ENCODE peak calls at places on chromosomes 6 and 20, in seven cellular contexts. Q is stomach; K is WERI-Rb-1; U is lung; I is CD4-positive, alpha-beta memory T cell; O is GM23248; W is AG04450. E is an unnamed sample.

GRCh38 chr20:46027245-46027853 is 1.7 kb upstream of the SLC12A5 start:
- DNase-seq in Q (no peak), K (no peak), U (no peak), I (no peak), O (peak), W (peak), E (no peak)

GRCh38 chr20:37890643-37891042 is 12.3 kb upstream of the VSTM2L start:
- DNase-seq in Q (no peak), K (no peak), U (no peak), I (no peak), O (no peak), W (no peak), E (no peak)

GRCh38 chr6:3559561-3559960 is 102.7 kb upstream of the SLC22A23 start:
- DNase-seq in Q (no peak), K (no peak), U (no peak), I (no peak), O (no peak), W (no peak), E (no peak)

GRCh38 chr6:24936641-24937317 is 1.0 kb upstream of the RIPOR2 start:
- DNase-seq in Q (no peak), K (no peak), U (no peak), I (no peak), O (peak), W (no peak), E (no peak)

GRCh38 chr20:1720226-1720625 is 62.6 kb upstream of the SIRPG start:
- DNase-seq in Q (no peak), K (no peak), U (peak), I (no peak), O (no peak), W (no peak), E (no peak)

GRCh38 chr6:155224618-155225017 is 39.2 kb upstream of the CLDN20 start:
- DNase-seq in Q (no peak), K (no peak), U (no peak), I (no peak), O (peak), W (no peak), E (no peak)

GRCh38 chr6:5782783-5783567 is 223.8 kb downstream of the NRN1 start:
- DNase-seq in Q (peak), K (peak), U (no peak), I (no peak), O (peak), W (peak), E (no peak)

GRCh38 chr20:17985388-17986018 is 16.7 kb downstream of the MGME1 start:
- DNase-seq in Q (no peak), K (no peak), U (no peak), I (no peak), O (no peak), W (no peak), E (no peak)

GRCh38 chr6:35297541-35298481 is at the start of gene DEF6:
- DNase-seq in Q (peak), K (peak), U (peak), I (peak), O (peak), W (peak), E (peak)

GRCh38 chr6:140871911-140872310 is 1260.8 kb upstream of the GJE1 start:
- DNase-seq in Q (no peak), K (no peak), U (no peak), I (no peak), O (peak), W (no peak), E (no peak)

GRCh38 chr20:45406260-45407066 is 1.6 kb upstream of the DBNDD2 start:
- DNase-seq in Q (peak), K (peak), U (peak), I (peak), O (peak), W (no peak), E (no peak)

GRCh38 chr6:21740719-21741118 is 147.2 kb downstream of the SOX4 start:
- DNase-seq in Q (no peak), K (no peak), U (no peak), I (no peak), O (no peak), W (peak), E (no peak)

GRCh38 chr20:57223648-57224489 is 42.6 kb downstream of the BMP7 start:
- DNase-seq in Q (no peak), K (no peak), U (no peak), I (no peak), O (peak), W (no peak), E (no peak)

GRCh38 chr20:62854121-62854520 is 7.5 kb downstream of the TCFL5 start:
- DNase-seq in Q (no peak), K (no peak), U (no peak), I (no peak), O (no peak), W (no peak), E (no peak)

GRCh38 chr20:59405819-59406218 is 105.4 kb downstream of the EDN3 start:
- DNase-seq in Q (no peak), K (no peak), U (no peak), I (no peak), O (no peak), W (no peak), E (no peak)

GRCh38 chr6:155313602-155314091 is 637 bp downstream of the TFB1M start:
- DNase-seq in Q (no peak), K (no peak), U (no peak), I (no peak), O (peak), W (no peak), E (no peak)

GRCh38 chr6:108801331-108801730 is 46.9 kb upstream of the ARMC2 start:
- DNase-seq in Q (no peak), K (no peak), U (no peak), I (no peak), O (no peak), W (no peak), E (no peak)

GRCh38 chr20:57783956-57784837 is 74.4 kb upstream of the PMEPA1 start:
- DNase-seq in Q (no peak), K (no peak), U (no peak), I (no peak), O (peak), W (no peak), E (no peak)

GRCh38 chr6:118739976-118740771 is 88.8 kb upstream of the CEP85L start:
- DNase-seq in Q (no peak), K (no peak), U (no peak), I (no peak), O (no peak), W (no peak), E (no peak)

GRCh38 chr6:55069132-55069781 is 105.1 kb upstream of the HCRTR2 start:
- DNase-seq in Q (peak), K (peak), U (no peak), I (no peak), O (peak), W (peak), E (no peak)

DNA sequence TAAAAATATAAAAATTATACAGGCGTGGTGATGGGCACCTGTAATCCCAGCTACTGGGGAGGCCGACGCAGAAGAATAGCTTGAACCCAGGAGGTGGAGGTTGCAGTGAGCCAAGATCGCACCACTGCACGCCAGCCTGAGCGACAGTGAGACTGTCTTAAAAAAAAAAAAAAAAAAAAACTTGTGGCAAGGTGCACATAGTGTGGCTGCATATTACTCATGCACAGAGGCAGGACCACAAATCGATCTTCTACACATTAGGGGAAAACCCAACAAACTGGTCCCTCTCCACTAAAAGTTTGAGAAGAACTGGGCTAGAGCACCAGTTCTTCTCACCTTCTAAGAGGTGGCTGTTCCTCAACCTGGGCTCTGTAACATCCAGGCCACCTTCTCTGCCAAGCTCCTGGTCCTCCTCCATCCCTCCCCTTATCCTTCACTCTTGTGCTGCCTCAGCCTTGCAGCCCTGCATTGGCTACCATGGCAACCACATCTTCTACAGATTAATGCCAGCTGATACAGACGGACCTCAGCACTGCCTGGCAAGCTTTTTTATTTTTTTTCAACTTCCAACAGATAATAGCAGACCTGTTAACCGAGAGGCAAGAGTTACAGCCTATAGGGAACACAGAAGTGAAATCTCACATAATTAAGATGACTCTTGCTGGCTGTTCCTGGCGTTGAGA is 88.0 kb downstream of the ATP9A start:
- DNase-seq in Q (no peak), K (no peak), U (no peak), I (no peak), O (no peak), W (no peak), E (no peak)
- H3K27ac ChIP-seq in Q (no peak), K (no peak), U (no peak), I (no peak), O (no peak), W (no peak), E (no peak)

GRCh38 chr6:139550361-139550760 is 175.9 kb upstream of the CITED2 start:
- DNase-seq in Q (no peak), K (no peak), U (no peak), I (no peak), O (no peak), W (no peak), E (no peak)

GRCh38 chr6:139549561-139550070 is 175.2 kb upstream of the CITED2 start:
- DNase-seq in Q (no peak), K (no peak), U (no peak), I (no peak), O (no peak), W (no peak), E (no peak)

GRCh38 chr6:139556532-139556931 is 182.1 kb upstream of the CITED2 start:
- DNase-seq in Q (no peak), K (no peak), U (no peak), I (no peak), O (no peak), W (no peak), E (no peak)

GRCh38 chr6:139557547-139557946 is 183.1 kb upstream of the CITED2 start:
- DNase-seq in Q (no peak), K (no peak), U (no peak), I (no peak), O (no peak), W (no peak), E (no peak)

GRCh38 chr6:139553916-139554315 is 179.5 kb upstream of the CITED2 start:
- DNase-seq in Q (no peak), K (no peak), U (no peak), I (no peak), O (no peak), W (no peak), E (no peak)
- H3K27ac ChIP-seq in Q (no peak), K (no peak), U (no peak), I (no peak), O (no peak), W (no peak), E (no peak)

GRCh38 chr6:136786708-136787107 is 5.6 kb downstream of the MAP3K5 start:
- DNase-seq in Q (no peak), K (no peak), U (no peak), I (no peak), O (no peak), W (no peak), E (no peak)
- H3K27ac ChIP-seq in Q (peak), K (no peak), U (no peak), I (peak), O (no peak), W (no peak), E (peak)

DNA sequence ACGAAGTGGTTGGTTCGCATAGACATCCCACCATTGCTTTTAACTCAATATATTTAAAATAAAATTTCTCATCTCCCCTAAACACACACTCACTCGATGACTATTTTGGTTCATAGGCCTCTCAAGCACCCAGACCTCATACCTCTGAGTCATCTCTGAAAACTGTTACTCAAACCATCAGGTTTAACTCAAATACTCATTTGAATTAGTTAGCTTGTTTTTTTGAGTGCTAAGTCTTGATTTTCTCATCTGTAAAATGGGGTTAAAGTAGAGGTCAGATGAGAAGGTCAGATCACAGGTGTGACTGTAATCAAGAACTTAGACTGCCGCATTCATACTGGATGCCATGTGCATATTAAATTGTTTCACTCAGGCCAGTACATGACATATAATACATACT is 243.9 kb upstream of the TENT5A start:
- DNase-seq in Q (no peak), K (no peak), U (no peak), I (no peak), O (peak), W (peak), E (no peak)
- H3K27ac ChIP-seq in Q (no peak), K (no peak), U (no peak), I (no peak), O (peak), W (peak), E (peak)

E was measured in thoracic aorta.